ENCODE peak calls at places on chromosomes 1 and 21, in eight cellular contexts. N is GM19239; E is progenitor cell of endocrine pancreas; M is NCI-H1417; C is glomerular endothelial cell; R is G401; Q is CD4-positive, alpha-beta memory T cell; A is stromal cell of bone marrow. W is an unnamed sample.

GRCh38 chr1:247210062-247210385 is 38.2 kb upstream of the ZNF124 start:
- DNase-seq in N (no peak), E (no peak), M (peak), C (no peak), R (peak), Q (no peak), A (no peak), W (no peak)

GRCh38 chr1:24108334-24109165 is 3.4 kb downstream of the MYOM3 start:
- DNase-seq in N (no peak), E (no peak), M (no peak), C (no peak), R (no peak), Q (no peak), A (peak), W (no peak)

GRCh38 chr1:197424467-197424866 is 156.4 kb downstream of the CRB1 start:
- DNase-seq in N (no peak), E (no peak), M (no peak), C (no peak), R (no peak), Q (no peak), A (no peak), W (no peak)

GRCh38 chr1:189669846-189670245 is 807.8 kb downstream of the BRINP3 start:
- DNase-seq in N (no peak), E (no peak), M (no peak), C (no peak), R (no peak), Q (no peak), A (no peak), W (no peak)

GRCh38 chr1:2206813-2207488 is 12.4 kb upstream of the FAAP20 start:
- DNase-seq in N (no peak), E (no peak), M (no peak), C (no peak), R (no peak), Q (no peak), A (no peak), W (no peak)

GRCh38 chr1:203250936-203251335 is 21.5 kb upstream of the CHIT1 start:
- DNase-seq in N (no peak), E (no peak), M (peak), C (no peak), R (no peak), Q (no peak), A (no peak), W (no peak)

GRCh38 chr1:165116732-165117131 is 239.8 kb downstream of the LMX1A start:
- DNase-seq in N (no peak), E (no peak), M (no peak), C (no peak), R (no peak), Q (no peak), A (peak), W (no peak)

GRCh38 chr1:20124451-20125057 is 5.2 kb upstream of the PLA2G2D start:
- DNase-seq in N (no peak), E (no peak), M (no peak), C (no peak), R (no peak), Q (no peak), A (peak), W (no peak)

GRCh38 chr1:200381256-200381980 is 28.4 kb downstream of the ZNF281 start:
- DNase-seq in N (no peak), E (no peak), M (no peak), C (no peak), R (no peak), Q (no peak), A (no peak), W (no peak)

GRCh38 chr1:236748471-236748870 is 46.6 kb upstream of the MTR start:
- DNase-seq in N (no peak), E (no peak), M (no peak), C (no peak), R (no peak), Q (no peak), A (no peak), W (no peak)

GRCh38 chr1:119549719-119550141 is 42.7 kb downstream of the HSD3B1 start:
- DNase-seq in N (no peak), E (peak), M (peak), C (peak), R (peak), Q (no peak), A (peak), W (peak)

GRCh38 chr1:241677171-241677570 is 25.1 kb downstream of the WDR64 start:
- DNase-seq in N (peak), E (no peak), M (no peak), C (no peak), R (no peak), Q (peak), A (no peak), W (no peak)

GRCh38 chr1:223733898-223734852 is 21.8 kb downstream of the CAPN2 start:
- DNase-seq in N (no peak), E (no peak), M (no peak), C (no peak), R (no peak), Q (no peak), A (no peak), W (no peak)

GRCh38 chr1:53625766-53626520 is 113.0 kb downstream of the GLIS1 start:
- DNase-seq in N (no peak), E (no peak), M (no peak), C (no peak), R (no peak), Q (no peak), A (no peak), W (no peak)

GRCh38 chr1:198936371-198937083 is 297.7 kb downstream of the PTPRC start:
- DNase-seq in N (no peak), E (no peak), M (peak), C (no peak), R (peak), Q (no peak), A (no peak), W (peak)

GRCh38 chr1:35448344-35448801 is 108.8 kb downstream of the KIAA0319L start:
- DNase-seq in N (no peak), E (no peak), M (no peak), C (no peak), R (no peak), Q (no peak), A (peak), W (peak)

GRCh38 chr21:29333355-29333746 is 34.6 kb downstream of the BACH1 start:
- DNase-seq in N (no peak), E (no peak), M (no peak), C (no peak), R (no peak), Q (no peak), A (no peak), W (no peak)

GRCh38 chr1:152926091-152926490 is 17.7 kb downstream of the IVL start:
- DNase-seq in N (peak), E (no peak), M (peak), C (no peak), R (no peak), Q (no peak), A (peak), W (no peak)

GRCh38 chr1:25971044-25971881 is 26.6 kb downstream of the PAFAH2 start:
- DNase-seq in N (peak), E (no peak), M (no peak), C (no peak), R (no peak), Q (peak), A (no peak), W (no peak)

GRCh38 chr21:45870851-45871615 is 110.5 kb upstream of the COL6A1 start:
- DNase-seq in N (no peak), E (no peak), M (no peak), C (no peak), R (no peak), Q (no peak), A (no peak), W (no peak)

GRCh38 chr1:163472267-163472666 is 150.5 kb downstream of the NUF2 start:
- DNase-seq in N (no peak), E (no peak), M (peak), C (no peak), R (no peak), Q (no peak), A (no peak), W (peak)

GRCh38 chr1:78146137-78146822 is 100.5 kb downstream of the GIPC2 start:
- DNase-seq in N (no peak), E (no peak), M (no peak), C (no peak), R (no peak), Q (no peak), A (no peak), W (no peak)

GRCh38 chr1:167439301-167439988 is 78.9 kb downstream of the CD247 start:
- DNase-seq in N (no peak), E (peak), M (peak), C (no peak), R (peak), Q (no peak), A (no peak), W (no peak)